ENCODE peak calls at places on chromosome 9, in six cellular contexts. One of them, this sample, is unnamed.

GRCh38 chr9:76271755-76272154 is 122.5 kb downstream of the RFK start:
- DNase-seq in HCT116: no peak
- DNase-seq in K562: no peak
- DNase-seq in endothelial cell of umbilical vein: no peak
- DNase-seq in A549: no peak
- DNase-seq in GM12878: no peak
- DNase-seq in this sample: no peak

GRCh38 chr9:116208417-116209232 is 55.0 kb downstream of the PAPPA start:
- DNase-seq in K562: no peak
- DNase-seq in A549: no peak
- DNase-seq in GM12878: no peak
- DNase-seq in HCT116: no peak
- DNase-seq in endothelial cell of umbilical vein: no peak
- DNase-seq in this sample: no peak

GRCh38 chr9:131237931-131238401 is 38.3 kb downstream of the FAM78A start:
- DNase-seq in K562: no peak
- DNase-seq in endothelial cell of umbilical vein: peak; percentile 94
- DNase-seq in GM12878: peak; percentile 76
- DNase-seq in HCT116: no peak
- DNase-seq in A549: no peak
- DNase-seq in this sample: peak; percentile 82

GRCh38 chr9:6733831-6734230 is 23.9 kb upstream of the KDM4C start:
- DNase-seq in endothelial cell of umbilical vein: no peak
- DNase-seq in GM12878: no peak
- DNase-seq in HCT116: no peak
- DNase-seq in K562: no peak
- DNase-seq in A549: no peak
- DNase-seq in this sample: no peak

GRCh38 chr9:19074836-19075235 is 25.6 kb downstream of the RRAGA start:
- DNase-seq in GM12878: no peak
- DNase-seq in A549: no peak
- DNase-seq in endothelial cell of umbilical vein: peak; percentile 59
- DNase-seq in HCT116: no peak
- DNase-seq in K562: no peak
- DNase-seq in this sample: no peak

GRCh38 chr9:4596165-4596922 is 65.8 kb upstream of the PLPP6 start:
- DNase-seq in endothelial cell of umbilical vein: peak; percentile 89
- DNase-seq in A549: no peak
- DNase-seq in HCT116: no peak
- DNase-seq in GM12878: peak; percentile 5
- DNase-seq in K562: no peak
- DNase-seq in this sample: no peak

GRCh38 chr9:113599647-113600476 is 136.3 kb downstream of the RGS3 start:
- DNase-seq in K562: no peak
- DNase-seq in endothelial cell of umbilical vein: peak; percentile 81
- DNase-seq in GM12878: no peak
- DNase-seq in A549: no peak
- DNase-seq in HCT116: no peak
- DNase-seq in this sample: no peak

GRCh38 chr9:14500705-14501104 is 186.8 kb upstream of the NFIB start:
- DNase-seq in K562: no peak
- DNase-seq in A549: no peak
- DNase-seq in HCT116: no peak
- DNase-seq in endothelial cell of umbilical vein: no peak
- DNase-seq in GM12878: no peak
- DNase-seq in this sample: no peak

GRCh38 chr9:87039809-87040392 is 92.6 kb upstream of the GAS1 start:
- DNase-seq in GM12878: no peak
- DNase-seq in A549: no peak
- DNase-seq in endothelial cell of umbilical vein: no peak
- DNase-seq in HCT116: no peak
- DNase-seq in K562: no peak
- DNase-seq in this sample: no peak

GRCh38 chr9:111599092-111599947 is at the start of gene PTGR1:
- DNase-seq in K562: no peak
- DNase-seq in GM12878: no peak
- DNase-seq in A549: peak; percentile 72
- DNase-seq in HCT116: peak; percentile 81
- DNase-seq in endothelial cell of umbilical vein: peak; percentile 83
- DNase-seq in this sample: peak; percentile 70

DNA sequence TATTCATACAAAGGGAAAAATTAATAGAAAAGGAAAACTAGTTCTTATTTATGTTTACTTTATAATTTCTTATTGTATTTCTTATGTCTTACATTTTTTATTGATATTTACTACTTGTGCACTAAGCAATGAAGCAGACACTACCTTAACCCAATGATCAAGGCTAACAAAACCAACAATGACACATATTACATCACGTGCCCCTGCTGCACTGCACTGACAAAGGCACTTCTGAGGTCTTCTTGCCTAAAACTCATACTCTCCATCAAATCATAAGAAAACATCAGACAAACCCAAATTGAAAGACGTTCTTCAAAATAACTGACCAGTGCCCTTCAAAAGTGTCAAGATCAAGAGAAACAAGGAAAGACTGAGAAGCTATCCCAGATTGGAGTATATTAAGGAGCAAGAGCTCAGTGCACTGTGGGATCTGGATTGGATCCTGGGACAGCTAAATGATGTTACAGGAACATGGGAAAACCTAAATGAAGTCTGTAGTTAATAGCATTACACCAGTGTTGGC is 230.9 kb downstream of the AUH start:
- DNase-seq in K562: no peak
- DNase-seq in HCT116: no peak
- DNase-seq in A549: no peak
- DNase-seq in endothelial cell of umbilical vein: no peak
- DNase-seq in GM12878: no peak
- DNase-seq in this sample: no peak
- TF ChIP-seq POLR2A in K562: no peak
- TF ChIP-seq POLR2A in HCT116: no peak
- TF ChIP-seq POLR2A in A549: no peak
- TF ChIP-seq POLR2A in endothelial cell of umbilical vein: no peak
- TF ChIP-seq POLR2A in GM12878: no peak
- TF ChIP-seq POLR2A in this sample: no peak

DNA sequence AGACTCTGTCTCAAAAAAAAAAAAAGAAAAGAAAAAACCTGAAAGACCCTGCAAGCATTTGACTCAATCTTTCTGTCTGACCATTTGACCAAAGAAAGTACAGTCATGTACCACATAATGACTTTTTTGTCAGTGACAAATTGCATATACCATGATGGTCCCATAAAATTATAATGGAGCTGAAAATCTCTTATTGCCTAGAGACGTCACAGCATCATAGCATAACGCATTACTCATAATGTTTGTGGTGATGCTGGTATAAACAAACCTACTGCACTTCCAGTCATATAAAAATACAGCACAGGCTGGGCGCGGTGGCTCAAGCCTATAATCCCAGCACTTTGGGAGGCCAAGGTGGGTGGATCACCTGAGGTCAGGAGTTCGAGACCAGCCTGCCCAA is 10.5 kb downstream of the ECM2 start:
- DNase-seq in endothelial cell of umbilical vein: no peak
- DNase-seq in GM12878: no peak
- DNase-seq in K562: no peak
- DNase-seq in A549: no peak
- DNase-seq in HCT116: no peak
- DNase-seq in this sample: no peak
- TF ChIP-seq MAX in endothelial cell of umbilical vein: no peak
- TF ChIP-seq MAX in GM12878: no peak
- TF ChIP-seq MAX in K562: no peak
- TF ChIP-seq MAX in A549: no peak
- TF ChIP-seq MAX in HCT116: no peak
- TF ChIP-seq MAX in this sample: no peak

GRCh38 chr9:124355941-124356744 is 59.1 kb downstream of the PSMB7 start:
- DNase-seq in GM12878: no peak
- DNase-seq in K562: no peak
- DNase-seq in endothelial cell of umbilical vein: no peak
- DNase-seq in HCT116: no peak
- DNase-seq in A549: no peak
- DNase-seq in this sample: no peak
- TF ChIP-seq POLR2A in GM12878: peak; percentile 6
- TF ChIP-seq POLR2A in K562: no peak
- TF ChIP-seq POLR2A in endothelial cell of umbilical vein: no peak
- TF ChIP-seq POLR2A in HCT116: no peak
- TF ChIP-seq POLR2A in A549: no peak
- TF ChIP-seq POLR2A in this sample: no peak

DNA sequence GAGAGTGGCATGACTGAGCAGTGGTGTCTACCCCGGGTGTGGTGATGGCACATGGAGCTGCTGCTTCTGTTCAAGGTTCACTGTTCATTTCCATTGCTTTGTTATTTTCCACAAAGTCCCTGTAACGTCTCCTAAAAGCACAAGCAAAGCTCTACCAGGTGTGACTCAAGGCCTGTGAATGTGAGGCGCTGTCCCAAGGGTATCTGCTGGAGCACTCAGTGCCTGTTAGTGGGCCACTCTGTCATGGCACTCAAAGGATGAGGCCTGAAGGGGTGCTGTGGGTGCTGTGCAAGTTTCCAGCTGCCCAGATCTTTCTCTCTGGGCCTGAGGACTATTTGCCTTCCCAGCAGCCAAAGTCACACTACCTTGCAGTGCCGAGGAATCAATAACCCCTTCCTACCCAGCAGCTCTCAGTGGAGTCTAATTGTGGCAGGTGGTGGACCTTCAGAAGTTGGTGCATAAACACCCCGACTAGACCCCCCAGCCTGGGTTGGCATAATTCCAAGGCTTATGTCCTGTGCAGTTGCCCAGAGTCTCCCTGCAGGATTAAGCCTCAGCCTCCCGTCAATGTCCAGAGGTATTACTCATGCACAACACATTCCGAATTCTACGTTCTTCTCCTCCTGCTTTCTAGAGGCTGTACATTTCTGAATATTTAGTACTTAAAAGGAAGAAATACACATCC is 17.4 kb upstream of the PTCH1 start:
- DNase-seq in GM12878: no peak
- DNase-seq in K562: no peak
- DNase-seq in HCT116: no peak
- DNase-seq in A549: no peak
- DNase-seq in endothelial cell of umbilical vein: no peak
- DNase-seq in this sample: no peak
- TF ChIP-seq MAX in GM12878: no peak
- TF ChIP-seq MAX in K562: no peak
- TF ChIP-seq MAX in HCT116: no peak
- TF ChIP-seq MAX in A549: no peak
- TF ChIP-seq MAX in endothelial cell of umbilical vein: no peak
- TF ChIP-seq MAX in this sample: no peak

GRCh38 chr9:96391021-96391765 is 7.7 kb upstream of the SLC35D2 start:
- DNase-seq in A549: no peak
- DNase-seq in HCT116: no peak
- DNase-seq in endothelial cell of umbilical vein: peak; percentile 65
- DNase-seq in K562: no peak
- DNase-seq in GM12878: no peak
- DNase-seq in this sample: no peak
- TF ChIP-seq POLR2A in A549: no peak
- TF ChIP-seq POLR2A in HCT116: no peak
- TF ChIP-seq POLR2A in endothelial cell of umbilical vein: no peak
- TF ChIP-seq POLR2A in K562: no peak
- TF ChIP-seq POLR2A in GM12878: no peak
- TF ChIP-seq POLR2A in this sample: no peak

GRCh38 chr9:122184551-122184950 is 24.8 kb downstream of the MORN5 start:
- DNase-seq in GM12878: no peak
- DNase-seq in K562: no peak
- DNase-seq in endothelial cell of umbilical vein: no peak
- DNase-seq in A549: no peak
- DNase-seq in HCT116: no peak
- DNase-seq in this sample: no peak

GRCh38 chr9:122180633-122181032 is 20.9 kb downstream of the MORN5 start:
- DNase-seq in endothelial cell of umbilical vein: peak; percentile 27
- DNase-seq in K562: peak; percentile 52
- DNase-seq in HCT116: peak; percentile 4
- DNase-seq in GM12878: no peak
- DNase-seq in A549: peak; percentile 47
- DNase-seq in this sample: peak; percentile 64

GRCh38 chr9:122179054-122179689 is 19.5 kb downstream of the MORN5 start:
- DNase-seq in GM12878: no peak
- DNase-seq in A549: no peak
- DNase-seq in HCT116: no peak
- DNase-seq in K562: no peak
- DNase-seq in endothelial cell of umbilical vein: no peak
- DNase-seq in this sample: no peak

GRCh38 chr9:122176916-122177315 is 17.2 kb downstream of the MORN5 start:
- DNase-seq in A549: no peak
- DNase-seq in endothelial cell of umbilical vein: no peak
- DNase-seq in GM12878: no peak
- DNase-seq in K562: no peak
- DNase-seq in HCT116: no peak
- DNase-seq in this sample: no peak

GRCh38 chr9:122179690-122180074 is 20.0 kb downstream of the MORN5 start:
- DNase-seq in K562: no peak
- DNase-seq in A549: no peak
- DNase-seq in endothelial cell of umbilical vein: no peak
- DNase-seq in HCT116: peak; percentile 7
- DNase-seq in GM12878: no peak
- DNase-seq in this sample: peak; percentile 74
- TF ChIP-seq MAX in K562: no peak
- TF ChIP-seq MAX in A549: no peak
- TF ChIP-seq MAX in endothelial cell of umbilical vein: no peak
- TF ChIP-seq MAX in HCT116: no peak
- TF ChIP-seq MAX in GM12878: no peak
- TF ChIP-seq MAX in this sample: no peak

This sample was measured in NB4.